ENCODE peak calls at places on chromosome 15, in eight cellular contexts. I is dorsolateral prefrontal cortex; X is HFFc6; L is A172; J is activated CD8-positive, alpha-beta memory T cell treated with anti-CD3 and anti-CD28 coated beads, Interleukin-2, amount 50 U/mL, for 48 hours; S is EL; G is sciatic nerve; F is dermis microvascular lymphatic vessel endothelial cell. H is an unnamed sample.

GRCh38 chr15:84736375-84736774 is 12.0 kb upstream of the ZNF592 start:
- DNase-seq in S (no peak), G (no peak), J (peak; percentile 69), L (no peak), X (no peak), I (no peak), F (no peak), H (no peak)

GRCh38 chr15:40591310-40591845 is 2.7 kb upstream of the KNL1 start:
- DNase-seq in J (no peak), F (no peak), G (no peak), L (no peak), X (no peak), I (no peak), S (no peak), H (no peak)

GRCh38 chr15:56918907-56919707 is 663 bp downstream of the TCF12 start:
- DNase-seq in J (peak; percentile 79), X (peak; percentile 39), L (peak; percentile 34), I (no peak), G (peak; percentile 68), S (peak; percentile 66), F (peak; percentile 53), H (peak; percentile 76)

GRCh38 chr15:32870240-32871033 is 152.6 kb downstream of the GREM1 start:
- DNase-seq in F (no peak), L (peak; percentile 94), J (no peak), G (no peak), X (peak; percentile 94), S (peak; percentile 97), I (no peak), H (peak; percentile 91)

GRCh38 chr15:71599404-71600225 is 210.7 kb upstream of the NR2E3 start:
- DNase-seq in L (no peak), F (no peak), I (no peak), X (no peak), J (no peak), S (no peak), G (no peak), H (no peak)

GRCh38 chr15:65245096-65245849 is 34.0 kb upstream of the CILP start:
- DNase-seq in I (no peak), L (no peak), J (no peak), G (no peak), X (peak; percentile 53), S (peak; percentile 60), F (no peak), H (peak; percentile 53)

GRCh38 chr15:70358011-70358819 is 260.5 kb upstream of the TLE3 start:
- DNase-seq in S (no peak), J (peak; percentile 20), L (no peak), X (no peak), F (no peak), I (no peak), G (no peak), H (no peak)

GRCh38 chr15:70072479-70072878 is 25.2 kb downstream of the TLE3 start:
- DNase-seq in J (no peak), F (no peak), L (no peak), G (no peak), X (no peak), I (no peak), S (no peak), H (no peak)

GRCh38 chr15:52301265-52301847 is 5.8 kb upstream of the MYO5C start:
- DNase-seq in L (no peak), G (no peak), I (no peak), X (no peak), F (no peak), S (no peak), J (no peak), H (no peak)

GRCh38 chr15:81274932-81275341 is 49.0 kb downstream of the STARD5 start:
- DNase-seq in S (peak; percentile 73), X (peak; percentile 70), L (peak; percentile 88), I (peak; percentile 61), J (peak; percentile 93), G (peak; percentile 89), F (peak; percentile 76), H (peak; percentile 81)

GRCh38 chr15:26287381-26287780 is 424.3 kb upstream of the ATP10A start:
- DNase-seq in L (no peak), J (no peak), I (no peak), F (no peak), X (no peak), S (no peak), G (no peak), H (no peak)

GRCh38 chr15:41971089-41971892 is 1.1 kb downstream of the EHD4 start:
- DNase-seq in X (peak; percentile 35), J (peak; percentile 84), I (no peak), L (peak; percentile 42), G (peak; percentile 71), F (peak; percentile 40), S (peak; percentile 78), H (peak; percentile 78)

H was measured in Daoy.